ENCODE peak calls at places on chromosomes 6 and 20, in ten cellular contexts. B, U, N, Q, K, R, C, J, T and Y are unnamed samples.
A peak's percentile ranks its signal among the peaks of the same experiment; 100 is the strongest.

GRCh38 chr6:44003345-44004061 is 123.7 kb downstream of the MRPL14 start:
- DNase-seq in B (no peak), U (no peak), N (no peak), Q (no peak), K (no peak), R (no peak), C (no peak), J (no peak), T (no peak), Y (no peak)

GRCh38 chr6:148967546-148967945 is 220.7 kb downstream of the UST start:
- DNase-seq in B (no peak), U (no peak), N (no peak), Q (no peak), K (no peak), R (no peak), C (no peak), J (no peak), T (no peak), Y (no peak)

GRCh38 chr6:28384143-28384533 is 15.4 kb downstream of the ZSCAN12 start:
- DNase-seq in B (no peak), U (no peak), N (no peak), Q (no peak), K (no peak), R (no peak), C (no peak), J (no peak), T (no peak), Y (no peak)

GRCh38 chr6:127190552-127190951 is 72.1 kb downstream of the RSPO3 start:
- DNase-seq in B (no peak), U (no peak), N (no peak), Q (peak; percentile 26), K (no peak), R (no peak), C (no peak), J (no peak), T (peak; percentile 12), Y (peak; percentile 32)

GRCh38 chr6:90088009-90088408 is 193.7 kb downstream of the GJA10 start:
- DNase-seq in B (no peak), U (no peak), N (no peak), Q (peak; percentile 45), K (no peak), R (no peak), C (no peak), J (no peak), T (no peak), Y (no peak)

GRCh38 chr6:41449399-41450245 is 96.6 kb upstream of the FOXP4 start:
- DNase-seq in B (no peak), U (no peak), N (no peak), Q (peak; percentile 22), K (no peak), R (no peak), C (no peak), J (peak; percentile 87), T (no peak), Y (no peak)

GRCh38 chr20:7302256-7302655 is 534.8 kb downstream of the BMP2 start:
- DNase-seq in B (no peak), U (no peak), N (no peak), Q (no peak), K (no peak), R (peak; percentile 17), C (no peak), J (no peak), T (no peak), Y (no peak)

GRCh38 chr20:8700756-8701155 is 368.1 kb upstream of the PLCB4 start:
- DNase-seq in B (no peak), U (no peak), N (no peak), Q (no peak), K (no peak), R (no peak), C (no peak), J (no peak), T (no peak), Y (no peak)

GRCh38 chr6:150857062-150857905 is 8.2 kb upstream of the MTHFD1L start:
- DNase-seq in B (no peak), U (no peak), N (no peak), Q (peak; percentile 60), K (peak; percentile 53), R (no peak), C (no peak), J (no peak), T (no peak), Y (peak; percentile 44)

GRCh38 chr6:102520981-102521380 is 1127.5 kb downstream of the GRIK2 start:
- DNase-seq in B (no peak), U (no peak), N (no peak), Q (no peak), K (no peak), R (no peak), C (no peak), J (no peak), T (no peak), Y (no peak)

GRCh38 chr20:49889943-49890650 is 25.2 kb downstream of the SPATA2 start:
- DNase-seq in B (no peak), U (no peak), N (no peak), Q (no peak), K (no peak), R (no peak), C (no peak), J (no peak), T (no peak), Y (no peak)

GRCh38 chr20:32603046-32603726 is 18.1 kb upstream of the NOL4L start:
- DNase-seq in B (no peak), U (no peak), N (no peak), Q (no peak), K (no peak), R (no peak), C (no peak), J (peak; percentile 23), T (no peak), Y (no peak)

GRCh38 chr6:109073344-109074235 is 21.1 kb downstream of the SESN1 start:
- DNase-seq in B (no peak), U (no peak), N (peak; percentile 46), Q (peak; percentile 49), K (peak; percentile 28), R (peak; percentile 70), C (no peak), J (peak; percentile 78), T (peak; percentile 77), Y (peak; percentile 77)

GRCh38 chr6:31888281-31889258 is 8.9 kb downstream of the EHMT2 start:
- DNase-seq in B (no peak), U (peak; percentile 61), N (no peak), Q (no peak), K (no peak), R (no peak), C (peak; percentile 67), J (peak; percentile 72), T (peak; percentile 26), Y (no peak)

GRCh38 chr6:17589402-17590116 is 10.5 kb upstream of the FAM8A1 start:
- DNase-seq in B (no peak), U (no peak), N (no peak), Q (no peak), K (peak; percentile 92), R (no peak), C (no peak), J (peak; percentile 70), T (no peak), Y (no peak)

GRCh38 chr6:111565316-111566221 is 40.1 kb downstream of the TRAF3IP2 start:
- DNase-seq in B (no peak), U (no peak), N (no peak), Q (peak; percentile 48), K (no peak), R (no peak), C (peak; percentile 12), J (peak; percentile 44), T (no peak), Y (no peak)

GRCh38 chr6:37354526-37355384 is 972 bp downstream of the RNF8 start:
- DNase-seq in B (no peak), U (peak; percentile 8), N (peak; percentile 27), Q (peak; percentile 31), K (no peak), R (peak; percentile 8), C (peak; percentile 17), J (peak; percentile 42), T (peak; percentile 36), Y (no peak)

GRCh38 chr6:26048590-26048989 is 38.6 kb upstream of the HFE start:
- DNase-seq in B (no peak), U (no peak), N (no peak), Q (no peak), K (no peak), R (no peak), C (no peak), J (no peak), T (no peak), Y (no peak)

GRCh38 chr20:24066075-24066700 is 77.6 kb upstream of the GGTLC1 start:
- DNase-seq in B (no peak), U (no peak), N (no peak), Q (no peak), K (no peak), R (no peak), C (no peak), J (no peak), T (no peak), Y (no peak)

GRCh38 chr20:40192529-40192928 is 496.5 kb downstream of the MAFB start:
- DNase-seq in B (no peak), U (no peak), N (no peak), Q (no peak), K (no peak), R (no peak), C (no peak), J (no peak), T (no peak), Y (no peak)

GRCh38 chr6:33279971-33280511 is 3.1 kb downstream of the B3GALT4 start:
- DNase-seq in B (no peak), U (no peak), N (no peak), Q (peak; percentile 61), K (peak; percentile 55), R (no peak), C (no peak), J (no peak), T (peak; percentile 69), Y (no peak)

GRCh38 chr6:5638666-5639065 is 368.1 kb downstream of the NRN1 start:
- DNase-seq in B (no peak), U (no peak), N (peak; percentile 63), Q (no peak), K (no peak), R (no peak), C (no peak), J (no peak), T (no peak), Y (no peak)

GRCh38 chr6:129662406-129662766 is 47.6 kb downstream of the ARHGAP18 start:
- DNase-seq in B (no peak), U (no peak), N (no peak), Q (no peak), K (no peak), R (no peak), C (peak; percentile 20), J (no peak), T (no peak), Y (no peak)

GRCh38 chr6:72861935-72862432 is 240.1 kb downstream of the KCNQ5 start:
- DNase-seq in B (no peak), U (no peak), N (no peak), Q (no peak), K (no peak), R (no peak), C (no peak), J (no peak), T (peak; percentile 12), Y (peak; percentile 34)

GRCh38 chr6:26332408-26332807 is 32.6 kb upstream of the BTN3A2 start:
- DNase-seq in B (no peak), U (no peak), N (no peak), Q (no peak), K (no peak), R (no peak), C (no peak), J (no peak), T (no peak), Y (no peak)

GRCh38 chr20:22716824-22717351 is 132.5 kb upstream of the FOXA2 start:
- DNase-seq in B (no peak), U (no peak), N (no peak), Q (no peak), K (no peak), R (no peak), C (no peak), J (no peak), T (no peak), Y (no peak)

GRCh38 chr6:139708342-139709199 is 334.1 kb upstream of the CITED2 start:
- DNase-seq in B (no peak), U (no peak), N (no peak), Q (peak; percentile 37), K (peak; percentile 67), R (peak; percentile 18), C (no peak), J (no peak), T (peak; percentile 85), Y (no peak)